ENCODE peak calls at places on chromosomes 4 and X, in six cellular contexts. One of them, this sample, is unnamed.

GRCh38 chr4:71732706-71733105 is 51.2 kb downstream of the GC start:
- DNase-seq in HCT116: no peak
- DNase-seq in mammary epithelial cell: peak
- DNase-seq in astrocyte: peak
- DNase-seq in PC-3: peak
- DNase-seq in neural progenitor cell: peak
- DNase-seq in this sample: peak

GRCh38 chrX:1661048-1661921 is 46.4 kb downstream of the ASMT start:
- DNase-seq in HCT116: peak
- DNase-seq in mammary epithelial cell: peak
- DNase-seq in astrocyte: no peak
- DNase-seq in PC-3: no peak
- DNase-seq in neural progenitor cell: peak
- DNase-seq in this sample: no peak

GRCh38 chr4:4388418-4388817 is 1.5 kb downstream of the NSG1 start:
- DNase-seq in HCT116: no peak
- DNase-seq in mammary epithelial cell: no peak
- DNase-seq in astrocyte: no peak
- DNase-seq in PC-3: no peak
- DNase-seq in neural progenitor cell: no peak
- DNase-seq in this sample: no peak

GRCh38 chrX:105820247-105820646 is 2.1 kb upstream of the NRK start:
- DNase-seq in HCT116: no peak
- DNase-seq in mammary epithelial cell: no peak
- DNase-seq in astrocyte: no peak
- DNase-seq in PC-3: no peak
- DNase-seq in neural progenitor cell: peak
- DNase-seq in this sample: no peak

GRCh38 chr4:100842856-100843255 is 325.0 kb upstream of the EMCN start:
- DNase-seq in HCT116: no peak
- DNase-seq in mammary epithelial cell: no peak
- DNase-seq in astrocyte: peak
- DNase-seq in PC-3: no peak
- DNase-seq in neural progenitor cell: no peak
- DNase-seq in this sample: peak

GRCh38 chr4:40924096-40924792 is 174.5 kb downstream of the NSUN7 start:
- DNase-seq in HCT116: peak
- DNase-seq in mammary epithelial cell: no peak
- DNase-seq in astrocyte: no peak
- DNase-seq in PC-3: peak
- DNase-seq in neural progenitor cell: peak
- DNase-seq in this sample: peak

GRCh38 chr4:155592568-155593343 is 73.9 kb upstream of the GUCY1A1 start:
- DNase-seq in HCT116: no peak
- DNase-seq in mammary epithelial cell: no peak
- DNase-seq in astrocyte: peak
- DNase-seq in PC-3: no peak
- DNase-seq in neural progenitor cell: no peak
- DNase-seq in this sample: peak

GRCh38 chr4:13640149-13640671 is 12.7 kb upstream of the BOD1L1 start:
- DNase-seq in HCT116: no peak
- DNase-seq in mammary epithelial cell: peak
- DNase-seq in astrocyte: peak
- DNase-seq in PC-3: peak
- DNase-seq in neural progenitor cell: peak
- DNase-seq in this sample: peak

GRCh38 chr4:27692098-27692679 is 831.5 kb downstream of the STIM2 start:
- DNase-seq in HCT116: peak
- DNase-seq in mammary epithelial cell: peak
- DNase-seq in astrocyte: peak
- DNase-seq in PC-3: peak
- DNase-seq in neural progenitor cell: peak
- DNase-seq in this sample: peak

GRCh38 chrX:131752493-131753198 is 208.8 kb downstream of the OR13H1 start:
- DNase-seq in HCT116: no peak
- DNase-seq in mammary epithelial cell: peak
- DNase-seq in astrocyte: peak
- DNase-seq in PC-3: peak
- DNase-seq in neural progenitor cell: no peak
- DNase-seq in this sample: peak

GRCh38 chr4:138972956-138973819 is 42.4 kb upstream of the NOCT start:
- DNase-seq in HCT116: no peak
- DNase-seq in mammary epithelial cell: no peak
- DNase-seq in astrocyte: no peak
- DNase-seq in PC-3: no peak
- DNase-seq in neural progenitor cell: peak
- DNase-seq in this sample: no peak

GRCh38 chr4:26860922-26861433 is 337 bp downstream of the STIM2 start:
- DNase-seq in HCT116: no peak
- DNase-seq in mammary epithelial cell: peak
- DNase-seq in astrocyte: peak
- DNase-seq in PC-3: peak
- DNase-seq in neural progenitor cell: peak
- DNase-seq in this sample: peak

GRCh38 chr4:121129606-121130346 is 34.3 kb downstream of the TNIP3 start:
- DNase-seq in HCT116: no peak
- DNase-seq in mammary epithelial cell: no peak
- DNase-seq in astrocyte: no peak
- DNase-seq in PC-3: no peak
- DNase-seq in neural progenitor cell: no peak
- DNase-seq in this sample: no peak

GRCh38 chrX:1443496-1444075 is 9.1 kb downstream of the ASMTL start:
- DNase-seq in HCT116: no peak
- DNase-seq in mammary epithelial cell: no peak
- DNase-seq in astrocyte: no peak
- DNase-seq in PC-3: no peak
- DNase-seq in neural progenitor cell: no peak
- DNase-seq in this sample: no peak

GRCh38 chr4:172857026-172857425 is 311.6 kb upstream of the GALNT7 start:
- DNase-seq in HCT116: no peak
- DNase-seq in mammary epithelial cell: no peak
- DNase-seq in astrocyte: no peak
- DNase-seq in PC-3: no peak
- DNase-seq in neural progenitor cell: no peak
- DNase-seq in this sample: no peak

GRCh38 chrX:77422886-77423648 is 24.1 kb upstream of the FGF16 start:
- DNase-seq in HCT116: no peak
- DNase-seq in mammary epithelial cell: no peak
- DNase-seq in astrocyte: no peak
- DNase-seq in PC-3: no peak
- DNase-seq in neural progenitor cell: peak
- DNase-seq in this sample: no peak

GRCh38 chr4:27007507-27007906 is 146.9 kb downstream of the STIM2 start:
- DNase-seq in HCT116: no peak
- DNase-seq in mammary epithelial cell: no peak
- DNase-seq in astrocyte: no peak
- DNase-seq in PC-3: no peak
- DNase-seq in neural progenitor cell: no peak
- DNase-seq in this sample: peak

GRCh38 chrX:97328853-97329252 is 445.1 kb downstream of the RPA4 start:
- DNase-seq in HCT116: no peak
- DNase-seq in mammary epithelial cell: no peak
- DNase-seq in astrocyte: no peak
- DNase-seq in PC-3: peak
- DNase-seq in neural progenitor cell: no peak
- DNase-seq in this sample: no peak

DNA sequence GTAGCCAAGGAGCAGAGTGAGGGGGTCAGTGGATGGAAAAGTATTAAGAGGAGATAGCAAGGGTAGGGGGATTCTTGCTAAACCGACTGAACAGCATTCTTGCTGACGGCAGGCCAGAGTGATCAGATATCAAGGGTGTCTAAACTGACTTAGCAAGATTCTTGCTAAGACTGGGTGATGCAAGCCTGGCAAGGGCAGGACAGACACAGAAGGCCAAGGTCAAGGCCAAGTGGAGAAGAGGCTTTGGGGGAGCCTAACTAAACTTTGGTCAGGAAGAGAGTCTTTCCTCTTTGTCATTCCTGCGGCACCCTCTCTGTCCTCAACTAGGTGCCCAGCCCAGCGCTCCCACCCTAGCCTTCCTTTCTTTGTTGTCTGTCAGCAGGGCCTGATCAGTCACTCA is 812 bp downstream of the XPNPEP2 start:
- DNase-seq in HCT116: no peak
- DNase-seq in mammary epithelial cell: no peak
- DNase-seq in astrocyte: no peak
- DNase-seq in PC-3: no peak
- DNase-seq in neural progenitor cell: no peak
- DNase-seq in this sample: no peak
- H3K9ac ChIP-seq in HCT116: no peak
- H3K9ac ChIP-seq in mammary epithelial cell: no peak
- H3K9ac ChIP-seq in astrocyte: no peak
- H3K9ac ChIP-seq in PC-3: no peak
- H3K9ac ChIP-seq in neural progenitor cell: no peak
- H3K9ac ChIP-seq in this sample: no peak

DNA sequence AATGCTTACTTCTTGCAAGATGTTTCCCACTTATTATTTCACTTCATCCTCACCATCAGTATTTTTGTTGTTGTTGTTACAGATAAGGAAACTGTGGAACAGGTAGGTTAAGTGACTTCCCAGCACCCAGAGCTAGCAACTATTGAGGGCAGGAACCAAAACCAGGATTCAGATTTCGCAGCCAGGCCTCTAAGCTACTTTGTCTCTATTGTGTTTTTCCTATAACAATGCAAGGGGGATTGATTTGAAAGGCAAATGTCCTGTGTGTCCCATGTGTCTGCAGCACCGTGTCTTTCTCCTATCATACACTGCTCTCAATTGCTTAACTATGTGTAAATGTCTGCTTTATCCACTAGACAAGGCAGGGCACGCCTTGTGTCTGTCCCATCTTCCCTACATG is 121.3 kb upstream of the FAM9C start:
- DNase-seq in HCT116: no peak
- DNase-seq in mammary epithelial cell: no peak
- DNase-seq in astrocyte: no peak
- DNase-seq in PC-3: no peak
- DNase-seq in neural progenitor cell: peak
- DNase-seq in this sample: no peak
- H3K27ac ChIP-seq in HCT116: no peak
- H3K27ac ChIP-seq in mammary epithelial cell: no peak
- H3K27ac ChIP-seq in astrocyte: no peak
- H3K27ac ChIP-seq in PC-3: no peak
- H3K27ac ChIP-seq in neural progenitor cell: peak
- H3K27ac ChIP-seq in this sample: no peak

DNA sequence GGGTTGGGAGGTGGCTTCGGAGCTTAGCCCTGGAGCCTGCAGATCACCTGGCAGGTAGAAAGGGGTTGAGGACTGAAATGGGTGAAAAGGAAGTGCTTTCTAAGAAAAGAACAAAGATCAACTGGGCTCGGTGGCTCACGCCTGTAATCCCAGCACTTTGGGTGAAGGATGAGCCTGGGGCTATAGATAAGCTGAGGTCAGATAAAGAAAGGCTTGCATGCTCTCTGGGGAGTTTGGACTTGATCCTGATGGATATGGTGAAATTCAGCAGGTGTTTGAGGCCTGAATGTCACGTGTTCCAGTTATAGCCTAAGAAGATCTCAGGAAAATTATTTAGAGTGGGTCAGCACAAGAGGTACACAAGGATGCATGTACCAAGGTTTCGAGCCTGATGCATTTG is 40.8 kb downstream of the SLC34A2 start:
- DNase-seq in HCT116: no peak
- DNase-seq in mammary epithelial cell: no peak
- DNase-seq in astrocyte: no peak
- DNase-seq in PC-3: no peak
- DNase-seq in neural progenitor cell: no peak
- DNase-seq in this sample: no peak
- TF ChIP-seq CTCF in HCT116: no peak
- TF ChIP-seq CTCF in mammary epithelial cell: no peak
- TF ChIP-seq CTCF in astrocyte: no peak
- TF ChIP-seq CTCF in PC-3: no peak
- TF ChIP-seq CTCF in neural progenitor cell: no peak
- TF ChIP-seq CTCF in this sample: no peak

GRCh38 chrX:48022100-48022499 is 15.3 kb downstream of the SPACA5 start:
- DNase-seq in HCT116: no peak
- DNase-seq in mammary epithelial cell: no peak
- DNase-seq in astrocyte: no peak
- DNase-seq in PC-3: no peak
- DNase-seq in neural progenitor cell: no peak
- DNase-seq in this sample: no peak
- H3K9ac ChIP-seq in HCT116: no peak
- H3K9ac ChIP-seq in mammary epithelial cell: no peak
- H3K9ac ChIP-seq in astrocyte: no peak
- H3K9ac ChIP-seq in PC-3: no peak
- H3K9ac ChIP-seq in neural progenitor cell: no peak
- H3K9ac ChIP-seq in this sample: peak

This sample was measured in fibroblast of lung.